ENCODE peak calls at places on chromosome 17, in four cellular contexts. I is HCT116; N is pancreas; V is activated naive CD8-positive, alpha-beta T cell treated with anti-CD3 and anti-CD28 coated beads, Interleukin-2, amount 10 ng/mL, durations not matched to agents 7 days and 5 days. P is an unnamed sample.
A peak's percentile ranks its signal among the peaks of the same experiment; 100 is the strongest.

GRCh38 chr17:28986714-28987367 is 19.0 kb downstream of the SEZ6 start:
- DNase-seq in N (no peak), I (no peak), V (no peak), P (no peak)

GRCh38 chr17:80106751-80107150 is 5.4 kb downstream of the GAA start:
- DNase-seq in I (no peak), V (no peak), N (peak; percentile 19), P (no peak)

GRCh38 chr17:4598776-4599504 is 14.6 kb downstream of the SMTNL2 start:
- DNase-seq in V (no peak), N (no peak), I (no peak), P (no peak)

GRCh38 chr17:44496815-44497214 is 6.4 kb downstream of the GPATCH8 start:
- DNase-seq in V (no peak), I (no peak), N (no peak), P (no peak)

GRCh38 chr17:27494192-27495091 is 38.2 kb downstream of the KSR1 start:
- DNase-seq in N (peak; percentile 91), V (no peak), I (peak; percentile 51), P (no peak)

GRCh38 chr17:73474370-73474988 is 162.7 kb upstream of the CDC42EP4 start:
- DNase-seq in I (peak; percentile 52), V (no peak), N (peak; percentile 89), P (no peak)

GRCh38 chr17:50219345-50219744 is 17.9 kb upstream of the COL1A1 start:
- DNase-seq in I (no peak), N (no peak), V (no peak), P (no peak)

GRCh38 chr17:82838386-82839063 is 1.3 kb downstream of the ZNF750 start:
- DNase-seq in N (no peak), I (no peak), V (no peak), P (peak; percentile 72)

GRCh38 chr17:7897773-7898172 is 9.2 kb downstream of the CHD3 start:
- DNase-seq in N (no peak), I (no peak), V (no peak), P (no peak)

GRCh38 chr17:66549312-66549705 is 246.9 kb downstream of the PRKCA start:
- DNase-seq in V (no peak), I (no peak), N (no peak), P (no peak)

GRCh38 chr17:10063730-10064221 is 134.6 kb downstream of the GAS7 start:
- DNase-seq in N (no peak), I (no peak), V (no peak), P (peak; percentile 85)

GRCh38 chr17:17613708-17614114 is 22.2 kb upstream of the PEMT start:
- DNase-seq in I (peak; percentile 70), V (no peak), N (no peak), P (no peak)

GRCh38 chr17:44919885-44920564 is 4.7 kb upstream of the GFAP start:
- DNase-seq in I (peak; percentile 65), V (peak; percentile 64), N (peak; percentile 93), P (peak; percentile 89)

GRCh38 chr17:2691069-2691871 is 20.3 kb downstream of the CLUH start:
- DNase-seq in N (peak; percentile 63), I (no peak), V (no peak), P (peak; percentile 61)

GRCh38 chr17:17849863-17850373 is 13.1 kb upstream of the SREBF1 start:
- DNase-seq in V (peak; percentile 82), I (no peak), N (no peak), P (peak; percentile 88)

GRCh38 chr17:36127199-36127881 is 23.7 kb downstream of the CCL4 start:
- DNase-seq in I (no peak), V (no peak), N (no peak), P (peak; percentile 85)

GRCh38 chr17:80361495-80362220 is 53.3 kb upstream of the ENDOV start:
- DNase-seq in I (no peak), N (peak; percentile 22), V (peak; percentile 37), P (peak; percentile 38)

GRCh38 chr17:6666077-6666521 is 14.5 kb downstream of the C17orf100 start:
- DNase-seq in I (peak; percentile 81), V (no peak), N (peak; percentile 85), P (peak; percentile 84)

GRCh38 chr17:80270836-80271235 is 10.2 kb downstream of the RNF213 start:
- DNase-seq in I (no peak), V (no peak), N (no peak), P (no peak)

GRCh38 chr17:48790607-48791127 is 26.4 kb downstream of the TTLL6 start:
- DNase-seq in V (no peak), I (no peak), N (no peak), P (no peak)

GRCh38 chr17:41976142-41976768 is 9.7 kb downstream of the CNP start:
- DNase-seq in I (no peak), N (peak; percentile 49), V (no peak), P (peak; percentile 60)

GRCh38 chr17:34423978-34424813 is 61.2 kb upstream of the CCL1 start:
- DNase-seq in I (no peak), V (no peak), N (no peak), P (no peak)

GRCh38 chr17:35766903-35767510 is 6.3 kb downstream of the C17orf50 start:
- DNase-seq in I (no peak), V (no peak), N (no peak), P (no peak)

GRCh38 chr17:157901-158300 is 20.5 kb downstream of the SCGB1C2 start:
- DNase-seq in V (no peak), N (peak; percentile 40), I (no peak), P (no peak)

GRCh38 chr17:81384929-81385319 is 10.3 kb upstream of the BAHCC1 start:
- DNase-seq in N (peak; percentile 52), I (no peak), V (no peak), P (no peak)

GRCh38 chr17:34154916-34155730 is 100.0 kb upstream of the CCL2 start:
- DNase-seq in I (no peak), V (no peak), N (no peak), P (no peak)

GRCh38 chr17:36934759-36935630 is 2.3 kb upstream of the LHX1 start:
- DNase-seq in V (peak; percentile 61), I (no peak), N (peak; percentile 80), P (no peak)

GRCh38 chr17:60741031-60741430 is 63.4 kb downstream of the BCAS3 start:
- DNase-seq in I (no peak), N (no peak), V (no peak), P (no peak)

GRCh38 chr17:52148288-52148968 is 10.1 kb downstream of the CA10 start:
- DNase-seq in I (no peak), V (no peak), N (no peak), P (no peak)

GRCh38 chr17:64148017-64148631 is 18.2 kb upstream of the ERN1 start:
- DNase-seq in I (no peak), V (no peak), N (no peak), P (no peak)

P was measured in spleen.